ENCODE peak calls at places on chromosome 13, in four cellular contexts. X, G, T and D are unnamed samples.

GRCh38 chr13:112965103-112965502 is 3.9 kb upstream of the MCF2L start:
- DNase-seq in G (no peak), X (no peak), T (no peak), D (no peak)

GRCh38 chr13:22800726-22801401 is 379.9 kb upstream of the SGCG start:
- DNase-seq in G (peak; percentile 12), X (peak; percentile 28), T (no peak), D (no peak)

GRCh38 chr13:25181597-25181996 is 9.5 kb upstream of the AMER2 start:
- DNase-seq in X (no peak), T (no peak), G (no peak), D (no peak)

GRCh38 chr13:21606781-21607180 is 2.8 kb upstream of the MICU2 start:
- DNase-seq in G (no peak), X (no peak), T (no peak), D (no peak)

GRCh38 chr13:31088826-31089420 is 72.8 kb downstream of the HSPH1 start:
- DNase-seq in X (no peak), G (no peak), T (no peak), D (no peak)

GRCh38 chr13:30169442-30169841 is 137.9 kb downstream of the KATNAL1 start:
- DNase-seq in G (no peak), T (no peak), X (no peak), D (no peak)

GRCh38 chr13:109626386-109627171 is 159.8 kb downstream of the IRS2 start:
- DNase-seq in X (no peak), T (no peak), G (no peak), D (no peak)

GRCh38 chr13:33017410-33017929 is 1.2 kb downstream of the KL start:
- DNase-seq in T (peak; percentile 2), X (peak; percentile 53), G (peak; percentile 65), D (peak; percentile 42)

GRCh38 chr13:34357435-34358232 is 539.7 kb downstream of the RFC3 start:
- DNase-seq in T (no peak), G (no peak), X (no peak), D (no peak)

GRCh38 chr13:35768551-35768950 is 292.1 kb upstream of the MAB21L1 start:
- DNase-seq in G (no peak), T (no peak), X (no peak), D (no peak)

GRCh38 chr13:80458546-80458945 is 117.6 kb upstream of the SPRY2 start:
- DNase-seq in G (no peak), X (no peak), T (no peak), D (no peak)

GRCh38 chr13:93603043-93603442 is 376.4 kb downstream of the GPC6 start:
- DNase-seq in G (no peak), X (no peak), T (no peak), D (no peak)

GRCh38 chr13:23658929-23659541 is 88.8 kb downstream of the TNFRSF19 start:
- DNase-seq in T (no peak), G (no peak), X (no peak), D (no peak)

GRCh38 chr13:51002736-51003135 is 93.1 kb downstream of the RNASEH2B start:
- DNase-seq in X (no peak), G (no peak), T (no peak), D (no peak)

DNA sequence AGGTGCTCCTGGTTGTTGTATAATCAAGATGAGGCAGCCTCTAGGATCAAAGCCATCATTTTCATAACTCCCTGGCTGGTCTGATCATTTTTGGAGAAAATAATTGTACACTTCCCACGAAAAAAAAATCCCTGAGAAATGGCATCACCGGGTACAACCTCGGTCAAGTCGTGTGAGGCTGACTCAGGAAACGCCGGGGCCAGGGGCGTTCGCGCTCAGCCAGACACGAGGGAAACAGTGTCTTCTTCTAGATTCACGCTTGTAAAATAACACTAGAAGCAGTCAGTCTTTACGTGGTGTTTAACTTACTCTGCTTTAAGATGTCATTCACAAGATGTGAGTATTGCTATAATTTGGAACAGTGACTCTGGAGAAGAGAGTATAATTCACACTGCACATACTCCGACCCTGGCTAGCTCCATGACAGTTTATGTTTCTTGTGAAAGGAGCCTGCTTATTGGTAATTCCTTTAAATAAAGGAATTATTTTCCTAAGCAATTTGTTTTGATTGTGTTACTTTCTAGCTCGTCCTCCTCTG is 109.0 kb upstream of the SOX1 start:
- DNase-seq in X (no peak), T (no peak), G (no peak), D (no peak)
- TF ChIP-seq SPI1 in X (no peak), T (no peak), G (no peak), D (no peak)

GRCh38 chr13:98054301-98054700 is 88.6 kb upstream of the FARP1 start:
- DNase-seq in G (no peak), T (no peak), X (no peak), D (no peak)
- TF ChIP-seq SPI1 in G (no peak), T (no peak), X (no peak), D (no peak)

GRCh38 chr13:103388839-103389238 is 322.6 kb upstream of the SLC10A2 start:
- DNase-seq in T (no peak), G (no peak), X (no peak), D (no peak)

DNA sequence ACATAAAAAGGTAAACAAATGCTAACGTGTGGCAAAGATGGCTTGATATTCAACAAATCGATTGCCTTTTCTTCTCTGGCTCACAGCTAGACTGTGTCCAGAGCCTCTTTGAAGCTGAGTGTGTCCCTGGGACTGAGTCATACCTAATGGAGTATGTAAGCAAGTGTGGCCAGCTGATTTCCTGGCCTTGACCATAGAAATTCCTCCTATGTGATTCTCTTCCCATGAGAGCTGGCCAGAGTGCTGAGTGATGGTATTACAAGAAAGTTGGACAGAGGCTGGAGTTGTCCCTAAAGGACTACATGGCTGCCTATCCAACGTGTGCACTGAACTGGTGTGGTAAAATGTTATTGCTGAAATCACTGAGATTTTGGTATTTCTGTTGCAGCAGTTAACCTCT is 320.1 kb upstream of the SLC10A2 start:
- DNase-seq in X (no peak), G (no peak), T (no peak), D (no peak)
- TF ChIP-seq SPI1 in X (no peak), G (no peak), T (no peak), D (no peak)

GRCh38 chr13:44051405-44051804 is 171.7 kb downstream of the LACC1 start:
- DNase-seq in G (no peak), T (no peak), X (no peak), D (no peak)

GRCh38 chr13:44049546-44049945 is 169.8 kb downstream of the LACC1 start:
- DNase-seq in X (no peak), G (no peak), T (no peak), D (no peak)

GRCh38 chr13:44048326-44048725 is 168.6 kb downstream of the LACC1 start:
- DNase-seq in G (no peak), T (peak; percentile 0), X (no peak), D (no peak)

GRCh38 chr13:44051923-44052322 is 172.2 kb downstream of the LACC1 start:
- DNase-seq in X (no peak), T (no peak), G (no peak), D (no peak)

GRCh38 chr13:44050450-44051063 is 170.9 kb downstream of the LACC1 start:
- DNase-seq in T (peak; percentile 6), X (no peak), G (no peak), D (peak; percentile 2)
- TF ChIP-seq SPI1 in T (no peak), X (no peak), G (no peak), D (no peak)

GRCh38 chr13:102233566-102234208 is 168.2 kb downstream of the FGF14 start:
- DNase-seq in G (no peak), X (no peak), T (no peak), D (no peak)
- TF ChIP-seq SPI1 in G (no peak), X (no peak), T (no peak), D (no peak)